ENCODE peak calls at places on chromosomes 16 and 17, in six cellular contexts. One of them, this sample, is unnamed.

GRCh38 chr17:78129385-78130079 is 977 bp upstream of the TMC6 start:
- DNase-seq in cardiac muscle cell: no peak
- DNase-seq in tibial artery: no peak
- DNase-seq in left lung: no peak
- DNase-seq in uterus: no peak
- DNase-seq in AG04450: no peak
- DNase-seq in this sample: no peak

GRCh38 chr17:61600621-61601020 is 9.6 kb upstream of the NACA2 start:
- DNase-seq in cardiac muscle cell: no peak
- DNase-seq in tibial artery: no peak
- DNase-seq in left lung: no peak
- DNase-seq in uterus: no peak
- DNase-seq in AG04450: no peak
- DNase-seq in this sample: no peak

GRCh38 chr17:30093463-30094147 is 23.0 kb upstream of the NSRP1 start:
- DNase-seq in cardiac muscle cell: peak; percentile 76
- DNase-seq in tibial artery: no peak
- DNase-seq in left lung: no peak
- DNase-seq in uterus: peak; percentile 22
- DNase-seq in AG04450: no peak
- DNase-seq in this sample: no peak

GRCh38 chr17:231966-232807 is 50.7 kb upstream of the DOC2B start:
- DNase-seq in cardiac muscle cell: no peak
- DNase-seq in tibial artery: no peak
- DNase-seq in left lung: peak; percentile 8
- DNase-seq in uterus: peak; percentile 7
- DNase-seq in AG04450: no peak
- DNase-seq in this sample: no peak

GRCh38 chr16:67265834-67266233 is 13.5 kb upstream of the PLEKHG4 start:
- DNase-seq in cardiac muscle cell: no peak
- DNase-seq in tibial artery: peak; percentile 6
- DNase-seq in left lung: no peak
- DNase-seq in uterus: no peak
- DNase-seq in AG04450: no peak
- DNase-seq in this sample: no peak

GRCh38 chr16:75267631-75268264 is 16.3 kb upstream of the BCAR1 start:
- DNase-seq in cardiac muscle cell: peak; percentile 90
- DNase-seq in tibial artery: no peak
- DNase-seq in left lung: peak; percentile 81
- DNase-seq in uterus: no peak
- DNase-seq in AG04450: no peak
- DNase-seq in this sample: no peak

GRCh38 chr17:5241861-5242671 is 7.4 kb upstream of the SCIMP start:
- DNase-seq in cardiac muscle cell: no peak
- DNase-seq in tibial artery: no peak
- DNase-seq in left lung: no peak
- DNase-seq in uterus: no peak
- DNase-seq in AG04450: no peak
- DNase-seq in this sample: no peak

GRCh38 chr17:4533522-4534502 is 21.4 kb downstream of the MYBBP1A start:
- DNase-seq in cardiac muscle cell: no peak
- DNase-seq in tibial artery: no peak
- DNase-seq in left lung: no peak
- DNase-seq in uterus: no peak
- DNase-seq in AG04450: no peak
- DNase-seq in this sample: no peak

GRCh38 chr17:40068129-40068581 is 5.4 kb downstream of the THRA start:
- DNase-seq in cardiac muscle cell: no peak
- DNase-seq in tibial artery: no peak
- DNase-seq in left lung: no peak
- DNase-seq in uterus: no peak
- DNase-seq in AG04450: no peak
- DNase-seq in this sample: no peak

GRCh38 chr16:56700195-56700594 is 17.9 kb downstream of the MT1X start:
- DNase-seq in cardiac muscle cell: no peak
- DNase-seq in tibial artery: no peak
- DNase-seq in left lung: no peak
- DNase-seq in uterus: no peak
- DNase-seq in AG04450: no peak
- DNase-seq in this sample: no peak

GRCh38 chr17:79631640-79632431 is 21.0 kb upstream of the RBFOX3 start:
- DNase-seq in cardiac muscle cell: no peak
- DNase-seq in tibial artery: peak; percentile 7
- DNase-seq in left lung: peak; percentile 12
- DNase-seq in uterus: no peak
- DNase-seq in AG04450: no peak
- DNase-seq in this sample: peak; percentile 9

GRCh38 chr16:74035816-74036215 is 260.8 kb upstream of the PSMD7 start:
- DNase-seq in cardiac muscle cell: peak; percentile 23
- DNase-seq in tibial artery: no peak
- DNase-seq in left lung: no peak
- DNase-seq in uterus: no peak
- DNase-seq in AG04450: no peak
- DNase-seq in this sample: no peak

GRCh38 chr16:29899516-29900101 is at the start of gene SEZ6L2:
- DNase-seq in cardiac muscle cell: peak; percentile 73
- DNase-seq in tibial artery: peak; percentile 45
- DNase-seq in left lung: peak; percentile 84
- DNase-seq in uterus: no peak
- DNase-seq in AG04450: peak; percentile 65
- DNase-seq in this sample: peak; percentile 38
- TF ChIP-seq CTCF in cardiac muscle cell: peak; percentile 43
- TF ChIP-seq CTCF in tibial artery: no peak
- TF ChIP-seq CTCF in left lung: no peak
- TF ChIP-seq CTCF in uterus: no peak
- TF ChIP-seq CTCF in AG04450: peak; percentile 47
- TF ChIP-seq CTCF in this sample: no peak

GRCh38 chr16:19898166-19898565 is 13.5 kb upstream of the GPRC5B start:
- DNase-seq in cardiac muscle cell: no peak
- DNase-seq in tibial artery: no peak
- DNase-seq in left lung: no peak
- DNase-seq in uterus: no peak
- DNase-seq in AG04450: no peak
- DNase-seq in this sample: no peak

GRCh38 chr16:19901164-19901563 is 16.5 kb upstream of the GPRC5B start:
- DNase-seq in cardiac muscle cell: no peak
- DNase-seq in tibial artery: no peak
- DNase-seq in left lung: no peak
- DNase-seq in uterus: no peak
- DNase-seq in AG04450: no peak
- DNase-seq in this sample: no peak

GRCh38 chr16:19898924-19899604 is 14.4 kb upstream of the GPRC5B start:
- DNase-seq in cardiac muscle cell: peak; percentile 72
- DNase-seq in tibial artery: peak; percentile 53
- DNase-seq in left lung: no peak
- DNase-seq in uterus: no peak
- DNase-seq in AG04450: no peak
- DNase-seq in this sample: no peak

GRCh38 chr16:19899605-19899955 is 14.9 kb upstream of the GPRC5B start:
- DNase-seq in cardiac muscle cell: no peak
- DNase-seq in tibial artery: no peak
- DNase-seq in left lung: no peak
- DNase-seq in uterus: no peak
- DNase-seq in AG04450: no peak
- DNase-seq in this sample: no peak

GRCh38 chr16:19900590-19900989 is 15.9 kb upstream of the GPRC5B start:
- DNase-seq in cardiac muscle cell: no peak
- DNase-seq in tibial artery: no peak
- DNase-seq in left lung: no peak
- DNase-seq in uterus: no peak
- DNase-seq in AG04450: no peak
- DNase-seq in this sample: no peak
- TF ChIP-seq CTCF in cardiac muscle cell: no peak
- TF ChIP-seq CTCF in tibial artery: no peak
- TF ChIP-seq CTCF in left lung: no peak
- TF ChIP-seq CTCF in uterus: no peak
- TF ChIP-seq CTCF in AG04450: peak; percentile 13
- TF ChIP-seq CTCF in this sample: no peak

DNA sequence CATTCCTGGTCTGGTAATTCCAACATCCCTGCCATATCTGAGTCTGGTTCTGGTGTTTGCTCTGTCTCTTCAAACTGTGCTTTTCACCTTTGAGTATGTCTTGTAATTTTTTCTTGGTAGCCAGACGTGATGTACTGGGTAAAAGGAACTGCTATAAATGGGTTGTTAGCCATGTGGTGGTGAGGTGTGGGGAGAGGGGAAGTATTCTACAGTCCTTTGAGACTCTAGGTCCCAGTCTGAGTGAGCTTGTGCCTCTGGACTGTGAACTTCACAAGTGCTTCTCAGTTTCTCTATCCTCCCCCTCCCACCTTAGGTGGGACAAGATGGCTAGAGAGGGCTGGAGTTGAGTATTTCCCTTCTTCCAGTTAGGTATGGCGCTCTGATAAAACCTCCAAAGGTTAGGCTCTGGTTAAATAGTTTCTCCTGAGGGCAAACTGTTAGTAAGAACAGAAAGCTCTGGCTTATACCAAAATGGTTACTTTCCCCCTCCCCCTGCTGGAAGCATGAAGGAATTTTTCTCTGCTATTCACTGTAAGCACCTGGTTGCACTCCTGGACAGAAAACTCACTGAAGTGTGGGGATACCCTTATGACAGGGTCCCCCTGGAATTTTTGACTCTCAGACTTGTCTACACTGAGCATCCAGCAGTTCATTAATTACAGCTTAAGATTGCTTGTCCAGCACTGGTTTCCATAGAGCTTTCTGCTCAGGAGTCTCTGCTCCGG is 87.8 kb downstream of the MARCHF10 start:
- DNase-seq in cardiac muscle cell: no peak
- DNase-seq in tibial artery: no peak
- DNase-seq in left lung: no peak
- DNase-seq in uterus: no peak
- DNase-seq in AG04450: no peak
- DNase-seq in this sample: no peak
- TF ChIP-seq CTCF in cardiac muscle cell: peak; percentile 34
- TF ChIP-seq CTCF in tibial artery: no peak
- TF ChIP-seq CTCF in left lung: no peak
- TF ChIP-seq CTCF in uterus: no peak
- TF ChIP-seq CTCF in AG04450: peak; percentile 36
- TF ChIP-seq CTCF in this sample: no peak

DNA sequence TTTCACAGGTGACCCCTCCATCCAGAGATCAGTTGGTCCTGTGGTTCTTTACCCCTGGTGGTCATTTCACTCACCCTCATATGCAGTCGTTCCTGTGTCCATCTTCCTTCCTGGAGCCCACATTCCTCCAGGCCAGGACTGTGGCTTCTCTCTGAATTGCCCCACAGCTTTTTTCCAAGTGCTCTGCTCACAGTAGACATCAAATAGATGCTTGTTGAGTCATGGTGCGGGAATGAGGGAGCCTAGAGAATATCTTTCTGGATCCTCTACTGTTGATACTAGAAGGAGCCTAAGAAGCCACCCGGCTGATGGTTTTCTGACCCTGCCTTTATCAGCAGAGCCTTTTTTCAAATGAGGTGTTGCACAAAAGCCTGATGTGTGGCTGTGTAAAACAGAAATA is 10.4 kb downstream of the USB1 start:
- DNase-seq in cardiac muscle cell: no peak
- DNase-seq in tibial artery: no peak
- DNase-seq in left lung: no peak
- DNase-seq in uterus: no peak
- DNase-seq in AG04450: peak; percentile 52
- DNase-seq in this sample: no peak
- TF ChIP-seq CTCF in cardiac muscle cell: no peak
- TF ChIP-seq CTCF in tibial artery: no peak
- TF ChIP-seq CTCF in left lung: no peak
- TF ChIP-seq CTCF in uterus: no peak
- TF ChIP-seq CTCF in AG04450: peak; percentile 21
- TF ChIP-seq CTCF in this sample: no peak

GRCh38 chr17:66451188-66452149 is 149.1 kb downstream of the PRKCA start:
- DNase-seq in cardiac muscle cell: peak; percentile 34
- DNase-seq in tibial artery: no peak
- DNase-seq in left lung: no peak
- DNase-seq in uterus: no peak
- DNase-seq in AG04450: no peak
- DNase-seq in this sample: no peak
- TF ChIP-seq CTCF in cardiac muscle cell: peak; percentile 24
- TF ChIP-seq CTCF in tibial artery: no peak
- TF ChIP-seq CTCF in left lung: no peak
- TF ChIP-seq CTCF in uterus: no peak
- TF ChIP-seq CTCF in AG04450: no peak
- TF ChIP-seq CTCF in this sample: no peak

DNA sequence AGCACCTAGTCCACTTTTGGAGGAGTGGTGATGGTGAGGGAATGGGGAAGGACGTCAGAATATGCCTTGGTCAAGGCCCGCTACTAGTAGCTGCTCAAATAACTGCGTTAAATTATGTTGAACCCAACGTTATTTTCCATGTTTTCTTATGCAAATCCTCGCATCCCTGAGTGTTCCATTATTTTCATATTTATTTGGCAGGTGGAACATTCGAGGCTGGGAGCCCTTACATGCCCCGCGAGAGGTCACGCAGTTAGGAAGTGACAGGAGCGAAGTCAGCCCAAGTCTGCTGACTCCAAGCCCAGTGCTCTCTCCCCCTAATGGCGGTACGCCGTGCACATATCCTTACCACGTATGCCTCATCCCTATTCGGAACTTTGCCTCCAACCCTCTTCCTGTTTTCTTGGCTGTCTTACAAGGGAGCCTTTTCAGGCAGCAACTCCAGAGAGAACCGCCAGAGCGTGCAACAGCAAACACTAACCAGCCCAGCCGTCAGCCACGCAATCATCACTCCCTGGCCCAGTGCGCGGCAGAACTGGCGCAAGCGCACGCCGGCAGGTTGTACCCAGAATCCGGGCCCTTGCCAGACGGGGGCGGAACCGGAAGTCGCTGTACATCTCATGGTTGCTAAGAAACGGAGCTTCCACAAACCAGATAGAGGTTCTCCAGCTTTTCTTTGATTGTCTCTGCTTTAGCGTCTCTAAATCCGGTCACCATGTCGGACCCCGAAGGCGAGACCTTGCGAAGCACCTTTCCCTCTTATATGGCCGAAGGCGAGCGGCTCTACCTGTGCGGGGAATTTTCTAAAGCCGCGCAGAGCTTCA is at the start of gene ODAD4:
- DNase-seq in cardiac muscle cell: peak; percentile 98
- DNase-seq in tibial artery: peak; percentile 96
- DNase-seq in left lung: peak; percentile 97
- DNase-seq in uterus: peak; percentile 98
- DNase-seq in AG04450: peak; percentile 94
- DNase-seq in this sample: peak; percentile 89
- TF ChIP-seq CTCF in cardiac muscle cell: peak; percentile 57
- TF ChIP-seq CTCF in tibial artery: peak; percentile 65
- TF ChIP-seq CTCF in left lung: peak; percentile 66
- TF ChIP-seq CTCF in uterus: peak; percentile 85
- TF ChIP-seq CTCF in AG04450: peak; percentile 60
- TF ChIP-seq CTCF in this sample: no peak

GRCh38 chr16:87138316-87138715 is 178.9 kb downstream of the C16orf95 start:
- DNase-seq in cardiac muscle cell: no peak
- DNase-seq in tibial artery: no peak
- DNase-seq in left lung: no peak
- DNase-seq in uterus: no peak
- DNase-seq in AG04450: no peak
- DNase-seq in this sample: no peak
- TF ChIP-seq CTCF in cardiac muscle cell: no peak
- TF ChIP-seq CTCF in tibial artery: no peak
- TF ChIP-seq CTCF in left lung: no peak
- TF ChIP-seq CTCF in uterus: no peak
- TF ChIP-seq CTCF in AG04450: no peak
- TF ChIP-seq CTCF in this sample: no peak